ENCODE peak calls at places on chromosome 2, in seven cellular contexts. One of them, this sample, is unnamed.

GRCh38 chr2:64859208-64860161 is 129.7 kb upstream of the SLC1A4 start:
- DNase-seq in neuronal stem cell: peak
- DNase-seq in trophoblast cell: peak
- DNase-seq in mesenchymal stem cell: peak
- DNase-seq in H9: peak
- DNase-seq in IMR-90: peak
- DNase-seq in H1: no peak
- DNase-seq in this sample: peak

GRCh38 chr2:235325126-235325525 is 168.7 kb upstream of the AGAP1 start:
- DNase-seq in IMR-90: no peak
- DNase-seq in H1: no peak
- DNase-seq in neuronal stem cell: no peak
- DNase-seq in trophoblast cell: peak
- DNase-seq in H9: peak
- DNase-seq in mesenchymal stem cell: no peak
- DNase-seq in this sample: peak

GRCh38 chr2:179773986-179774385 is 87.4 kb downstream of the ZNF385B start:
- DNase-seq in mesenchymal stem cell: no peak
- DNase-seq in neuronal stem cell: no peak
- DNase-seq in IMR-90: no peak
- DNase-seq in trophoblast cell: no peak
- DNase-seq in H1: no peak
- DNase-seq in H9: no peak
- DNase-seq in this sample: no peak

GRCh38 chr2:112916145-112916571 is 5.2 kb downstream of the IL37 start:
- DNase-seq in trophoblast cell: no peak
- DNase-seq in H1: no peak
- DNase-seq in mesenchymal stem cell: no peak
- DNase-seq in H9: no peak
- DNase-seq in IMR-90: no peak
- DNase-seq in neuronal stem cell: no peak
- DNase-seq in this sample: no peak

GRCh38 chr2:75466708-75467311 is 93.9 kb downstream of the EVA1A start:
- DNase-seq in IMR-90: peak
- DNase-seq in neuronal stem cell: peak
- DNase-seq in H1: peak
- DNase-seq in H9: peak
- DNase-seq in mesenchymal stem cell: peak
- DNase-seq in trophoblast cell: peak
- DNase-seq in this sample: peak

GRCh38 chr2:64899081-64899865 is 89.9 kb upstream of the SLC1A4 start:
- DNase-seq in neuronal stem cell: no peak
- DNase-seq in mesenchymal stem cell: no peak
- DNase-seq in trophoblast cell: no peak
- DNase-seq in H9: no peak
- DNase-seq in IMR-90: no peak
- DNase-seq in H1: no peak
- DNase-seq in this sample: no peak

GRCh38 chr2:219029829-219030165 is 11.5 kb downstream of the CFAP65 start:
- DNase-seq in H9: peak
- DNase-seq in mesenchymal stem cell: peak
- DNase-seq in neuronal stem cell: peak
- DNase-seq in H1: peak
- DNase-seq in trophoblast cell: peak
- DNase-seq in IMR-90: peak
- DNase-seq in this sample: peak

GRCh38 chr2:110748489-110748867 is 16.1 kb downstream of the ACOXL start:
- DNase-seq in mesenchymal stem cell: no peak
- DNase-seq in IMR-90: peak
- DNase-seq in H9: no peak
- DNase-seq in H1: no peak
- DNase-seq in trophoblast cell: no peak
- DNase-seq in neuronal stem cell: no peak
- DNase-seq in this sample: no peak

GRCh38 chr2:73232471-73233153 is 427 bp downstream of the PRADC1 start:
- DNase-seq in neuronal stem cell: no peak
- DNase-seq in IMR-90: no peak
- DNase-seq in trophoblast cell: no peak
- DNase-seq in mesenchymal stem cell: no peak
- DNase-seq in H9: no peak
- DNase-seq in H1: no peak
- DNase-seq in this sample: no peak

GRCh38 chr2:217950401-217950871 is 52.4 kb downstream of the TNS1 start:
- DNase-seq in H9: no peak
- DNase-seq in trophoblast cell: no peak
- DNase-seq in IMR-90: no peak
- DNase-seq in mesenchymal stem cell: no peak
- DNase-seq in H1: no peak
- DNase-seq in neuronal stem cell: no peak
- DNase-seq in this sample: no peak

GRCh38 chr2:17636989-17637906 is 96.8 kb downstream of the VSNL1 start:
- DNase-seq in neuronal stem cell: no peak
- DNase-seq in mesenchymal stem cell: no peak
- DNase-seq in H1: no peak
- DNase-seq in IMR-90: no peak
- DNase-seq in H9: no peak
- DNase-seq in trophoblast cell: no peak
- DNase-seq in this sample: no peak

GRCh38 chr2:188607501-188607900 is 315.8 kb downstream of the GULP1 start:
- DNase-seq in H9: no peak
- DNase-seq in H1: no peak
- DNase-seq in mesenchymal stem cell: no peak
- DNase-seq in neuronal stem cell: no peak
- DNase-seq in IMR-90: no peak
- DNase-seq in trophoblast cell: no peak
- DNase-seq in this sample: no peak

GRCh38 chr2:8534729-8535397 is 147.0 kb upstream of the ID2 start:
- DNase-seq in neuronal stem cell: no peak
- DNase-seq in H1: no peak
- DNase-seq in IMR-90: peak
- DNase-seq in trophoblast cell: peak
- DNase-seq in mesenchymal stem cell: peak
- DNase-seq in H9: no peak
- DNase-seq in this sample: peak

GRCh38 chr2:181540421-181540820 is 83.2 kb downstream of the ITGA4 start:
- DNase-seq in trophoblast cell: peak
- DNase-seq in neuronal stem cell: no peak
- DNase-seq in mesenchymal stem cell: no peak
- DNase-seq in H9: no peak
- DNase-seq in IMR-90: no peak
- DNase-seq in H1: no peak
- DNase-seq in this sample: peak

GRCh38 chr2:88765154-88765948 is 73.9 kb downstream of the RPIA start:
- DNase-seq in H1: peak
- DNase-seq in trophoblast cell: peak
- DNase-seq in mesenchymal stem cell: no peak
- DNase-seq in IMR-90: peak
- DNase-seq in neuronal stem cell: peak
- DNase-seq in H9: peak
- DNase-seq in this sample: peak

GRCh38 chr2:20326163-20326780 is 24.4 kb downstream of the PUM2 start:
- DNase-seq in trophoblast cell: peak
- DNase-seq in mesenchymal stem cell: peak
- DNase-seq in H9: no peak
- DNase-seq in neuronal stem cell: peak
- DNase-seq in IMR-90: peak
- DNase-seq in H1: no peak
- DNase-seq in this sample: peak

GRCh38 chr2:231604685-231605606 is 12.3 kb downstream of the TEX44 start:
- DNase-seq in mesenchymal stem cell: peak
- DNase-seq in IMR-90: peak
- DNase-seq in neuronal stem cell: peak
- DNase-seq in H9: peak
- DNase-seq in H1: peak
- DNase-seq in trophoblast cell: peak
- DNase-seq in this sample: peak

GRCh38 chr2:74006424-74006823 is 21.7 kb downstream of the TET3 start:
- DNase-seq in H9: peak
- DNase-seq in neuronal stem cell: no peak
- DNase-seq in IMR-90: no peak
- DNase-seq in mesenchymal stem cell: no peak
- DNase-seq in trophoblast cell: no peak
- DNase-seq in H1: no peak
- DNase-seq in this sample: peak

GRCh38 chr2:167212054-167212648 is 323.9 kb downstream of the XIRP2 start:
- DNase-seq in H9: no peak
- DNase-seq in neuronal stem cell: peak
- DNase-seq in mesenchymal stem cell: peak
- DNase-seq in H1: no peak
- DNase-seq in trophoblast cell: no peak
- DNase-seq in IMR-90: peak
- DNase-seq in this sample: peak

GRCh38 chr2:5777089-5777488 is 84.9 kb downstream of the SOX11 start:
- DNase-seq in H1: no peak
- DNase-seq in mesenchymal stem cell: no peak
- DNase-seq in H9: no peak
- DNase-seq in trophoblast cell: peak
- DNase-seq in IMR-90: peak
- DNase-seq in neuronal stem cell: no peak
- DNase-seq in this sample: peak

GRCh38 chr2:160278889-160279196 is 78.8 kb upstream of the ITGB6 start:
- DNase-seq in IMR-90: peak
- DNase-seq in H9: no peak
- DNase-seq in H1: no peak
- DNase-seq in trophoblast cell: no peak
- DNase-seq in neuronal stem cell: no peak
- DNase-seq in mesenchymal stem cell: peak
- DNase-seq in this sample: peak

GRCh38 chr2:97961534-97961933 is 34.2 kb downstream of the TMEM131 start:
- DNase-seq in H9: no peak
- DNase-seq in neuronal stem cell: no peak
- DNase-seq in IMR-90: no peak
- DNase-seq in H1: no peak
- DNase-seq in mesenchymal stem cell: no peak
- DNase-seq in trophoblast cell: no peak
- DNase-seq in this sample: no peak

GRCh38 chr2:113278073-113278811 is 479 bp downstream of the PAX8 start:
- DNase-seq in H1: no peak
- DNase-seq in H9: peak
- DNase-seq in neuronal stem cell: peak
- DNase-seq in IMR-90: no peak
- DNase-seq in trophoblast cell: no peak
- DNase-seq in mesenchymal stem cell: no peak
- DNase-seq in this sample: peak

GRCh38 chr2:111694690-111695089 is 189.3 kb downstream of the ANAPC1 start:
- DNase-seq in H1: no peak
- DNase-seq in trophoblast cell: no peak
- DNase-seq in IMR-90: peak
- DNase-seq in neuronal stem cell: no peak
- DNase-seq in mesenchymal stem cell: no peak
- DNase-seq in H9: no peak
- DNase-seq in this sample: no peak

GRCh38 chr2:53500181-53500580 is 267.4 kb upstream of the CHAC2 start:
- DNase-seq in trophoblast cell: no peak
- DNase-seq in H9: no peak
- DNase-seq in H1: no peak
- DNase-seq in IMR-90: peak
- DNase-seq in mesenchymal stem cell: no peak
- DNase-seq in neuronal stem cell: no peak
- DNase-seq in this sample: no peak

GRCh38 chr2:27509326-27509725 is 12.7 kb downstream of the GCKR start:
- DNase-seq in neuronal stem cell: no peak
- DNase-seq in mesenchymal stem cell: no peak
- DNase-seq in H9: no peak
- DNase-seq in H1: no peak
- DNase-seq in IMR-90: peak
- DNase-seq in trophoblast cell: no peak
- DNase-seq in this sample: no peak

GRCh38 chr2:176479961-176480360 is 210.7 kb downstream of the MTX2 start:
- DNase-seq in H1: no peak
- DNase-seq in trophoblast cell: no peak
- DNase-seq in mesenchymal stem cell: no peak
- DNase-seq in IMR-90: no peak
- DNase-seq in neuronal stem cell: no peak
- DNase-seq in H9: no peak
- DNase-seq in this sample: no peak

GRCh38 chr2:36438454-36438977 is 82.9 kb downstream of the CRIM1 start:
- DNase-seq in neuronal stem cell: no peak
- DNase-seq in mesenchymal stem cell: peak
- DNase-seq in H1: no peak
- DNase-seq in H9: no peak
- DNase-seq in trophoblast cell: peak
- DNase-seq in IMR-90: peak
- DNase-seq in this sample: peak

GRCh38 chr2:28348149-28348567 is 44.5 kb upstream of the FOSL2 start:
- DNase-seq in neuronal stem cell: no peak
- DNase-seq in H1: no peak
- DNase-seq in mesenchymal stem cell: no peak
- DNase-seq in IMR-90: no peak
- DNase-seq in trophoblast cell: no peak
- DNase-seq in H9: no peak
- DNase-seq in this sample: no peak

GRCh38 chr2:54454922-54455583 is 1.1 kb upstream of the SPTBN1 start:
- DNase-seq in H1: no peak
- DNase-seq in IMR-90: no peak
- DNase-seq in neuronal stem cell: peak
- DNase-seq in trophoblast cell: peak
- DNase-seq in H9: peak
- DNase-seq in mesenchymal stem cell: peak
- DNase-seq in this sample: peak

GRCh38 chr2:102138331-102138730 is 4.2 kb upstream of the IL1R1 start:
- DNase-seq in H1: no peak
- DNase-seq in trophoblast cell: no peak
- DNase-seq in H9: no peak
- DNase-seq in mesenchymal stem cell: peak
- DNase-seq in IMR-90: no peak
- DNase-seq in neuronal stem cell: no peak
- DNase-seq in this sample: peak
- H3K27ac ChIP-seq in H1: no peak
- H3K27ac ChIP-seq in trophoblast cell: no peak
- H3K27ac ChIP-seq in H9: no peak
- H3K27ac ChIP-seq in mesenchymal stem cell: no peak
- H3K27ac ChIP-seq in IMR-90: no peak
- H3K27ac ChIP-seq in neuronal stem cell: no peak
- H3K27ac ChIP-seq in this sample: no peak

GRCh38 chr2:224572338-224572737 is 12.8 kb downstream of the CUL3 start:
- DNase-seq in neuronal stem cell: no peak
- DNase-seq in trophoblast cell: no peak
- DNase-seq in H1: no peak
- DNase-seq in H9: no peak
- DNase-seq in IMR-90: no peak
- DNase-seq in mesenchymal stem cell: no peak
- DNase-seq in this sample: peak
- H2AK5ac ChIP-seq in neuronal stem cell: no peak
- H2AK5ac ChIP-seq in trophoblast cell: no peak
- H2AK5ac ChIP-seq in H1: no peak
- H2AK5ac ChIP-seq in H9: no peak
- H2AK5ac ChIP-seq in IMR-90: no peak
- H2AK5ac ChIP-seq in mesenchymal stem cell: no peak
- H2AK5ac ChIP-seq in this sample: no peak

GRCh38 chr2:105385703-105386540 is 12.9 kb downstream of the FHL2 start:
- DNase-seq in H1: no peak
- DNase-seq in H9: no peak
- DNase-seq in IMR-90: no peak
- DNase-seq in mesenchymal stem cell: no peak
- DNase-seq in neuronal stem cell: no peak
- DNase-seq in trophoblast cell: no peak
- DNase-seq in this sample: no peak
- H3K27ac ChIP-seq in H1: no peak
- H3K27ac ChIP-seq in H9: no peak
- H3K27ac ChIP-seq in IMR-90: peak
- H3K27ac ChIP-seq in mesenchymal stem cell: peak
- H3K27ac ChIP-seq in neuronal stem cell: no peak
- H3K27ac ChIP-seq in trophoblast cell: no peak
- H3K27ac ChIP-seq in this sample: no peak

GRCh38 chr2:109134741-109135571 is 6.0 kb downstream of the SH3RF3 start:
- DNase-seq in mesenchymal stem cell: no peak
- DNase-seq in H1: no peak
- DNase-seq in H9: no peak
- DNase-seq in trophoblast cell: no peak
- DNase-seq in neuronal stem cell: no peak
- DNase-seq in IMR-90: no peak
- DNase-seq in this sample: peak
- H2AK5ac ChIP-seq in mesenchymal stem cell: no peak
- H2AK5ac ChIP-seq in H1: no peak
- H2AK5ac ChIP-seq in H9: no peak
- H2AK5ac ChIP-seq in trophoblast cell: no peak
- H2AK5ac ChIP-seq in neuronal stem cell: no peak
- H2AK5ac ChIP-seq in IMR-90: peak
- H2AK5ac ChIP-seq in this sample: no peak